ENCODE peak calls at places on chromosomes 2 and 18, in nine cellular contexts. J is heart left ventricle, R is GM12878, C is IMR-90, E is body of pancreas, B is right lobe of liver, Z is A549, F is HepG2, V is gastrocnemius medialis. H is an unnamed sample.

GRCh38 chr18:46536215-46536874 is 120.7 kb downstream of the LOXHD1 start:
- ATAC-seq in J (no peak), R (no peak), C (no peak), E (no peak), B (no peak), Z (peak), F (no peak), V (no peak), H (no peak)

GRCh38 chr2:102103992-102104871 is 38.3 kb upstream of the IL1R1 start:
- ATAC-seq in J (peak), R (peak), C (peak), E (peak), B (peak), Z (peak), F (no peak), V (peak), H (peak)

GRCh38 chr18:36829362-36830140 is 624 bp downstream of the KIAA1328 start:
- ATAC-seq in J (peak), R (no peak), C (peak), E (peak), B (no peak), Z (peak), F (peak), V (peak), H (peak)

GRCh38 chr2:69612707-69613106 is 30.8 kb downstream of the AAK1 start:
- ATAC-seq in J (no peak), R (no peak), C (no peak), E (no peak), B (no peak), Z (no peak), F (no peak), V (no peak), H (no peak)

GRCh38 chr2:25483584-25484266 is 142.0 kb upstream of the DNMT3A start:
- ATAC-seq in J (peak), R (peak), C (no peak), E (no peak), B (no peak), Z (no peak), F (no peak), V (no peak), H (no peak)

GRCh38 chr2:210663574-210663973 is 107.2 kb downstream of the CPS1 start:
- ATAC-seq in J (peak), R (peak), C (no peak), E (peak), B (no peak), Z (no peak), F (peak), V (no peak), H (no peak)

GRCh38 chr2:98917031-98917459 is 19.0 kb downstream of the CRACDL start:
- ATAC-seq in J (no peak), R (no peak), C (peak), E (no peak), B (no peak), Z (peak), F (no peak), V (no peak), H (no peak)

GRCh38 chr2:59879700-59880131 is 673.7 kb downstream of the BCL11A start:
- ATAC-seq in J (no peak), R (no peak), C (no peak), E (no peak), B (no peak), Z (no peak), F (no peak), V (no peak), H (no peak)

GRCh38 chr2:19712850-19713249 is 188.9 kb downstream of the TTC32 start:
- ATAC-seq in J (no peak), R (no peak), C (no peak), E (no peak), B (no peak), Z (no peak), F (no peak), V (no peak), H (no peak)

GRCh38 chr2:60104514-60105501 is 448.6 kb downstream of the BCL11A start:
- ATAC-seq in J (no peak), R (no peak), C (no peak), E (no peak), B (no peak), Z (no peak), F (no peak), V (no peak), H (no peak)

GRCh38 chr18:77811510-77811909 is 561.9 kb downstream of the GALR1 start:
- ATAC-seq in J (no peak), R (no peak), C (no peak), E (no peak), B (peak), Z (no peak), F (no peak), V (no peak), H (no peak)

GRCh38 chr2:235857613-235858012 is 310.6 kb downstream of the GBX2 start:
- ATAC-seq in J (no peak), R (no peak), C (no peak), E (no peak), B (no peak), Z (no peak), F (no peak), V (no peak), H (no peak)

GRCh38 chr2:60479226-60480088 is 74.0 kb downstream of the BCL11A start:
- ATAC-seq in J (no peak), R (no peak), C (no peak), E (no peak), B (no peak), Z (no peak), F (no peak), V (no peak), H (no peak)

GRCh38 chr2:58107803-58108710 is 61.5 kb downstream of the VRK2 start:
- ATAC-seq in J (peak), R (peak), C (peak), E (peak), B (peak), Z (peak), F (no peak), V (no peak), H (peak)

GRCh38 chr2:99398303-99398702 is 61.1 kb downstream of the EIF5B start:
- ATAC-seq in J (peak), R (no peak), C (no peak), E (no peak), B (no peak), Z (no peak), F (no peak), V (peak), H (no peak)

GRCh38 chr18:43078485-43079092 is 36.9 kb downstream of the RIT2 start:
- ATAC-seq in J (no peak), R (no peak), C (no peak), E (no peak), B (no peak), Z (no peak), F (no peak), V (no peak), H (no peak)

GRCh38 chr2:226329180-226329579 is 470.4 kb downstream of the IRS1 start:
- ATAC-seq in J (no peak), R (peak), C (no peak), E (no peak), B (no peak), Z (peak), F (no peak), V (peak), H (no peak)

GRCh38 chr2:201362396-201362795 is 5.3 kb upstream of the FLACC1 start:
- ATAC-seq in J (no peak), R (no peak), C (no peak), E (no peak), B (no peak), Z (no peak), F (no peak), V (no peak), H (no peak)

GRCh38 chr2:213057977-213058376 is 93.4 kb downstream of the IKZF2 start:
- ATAC-seq in J (no peak), R (peak), C (no peak), E (no peak), B (no peak), Z (no peak), F (no peak), V (no peak), H (no peak)

GRCh38 chr2:109335586-109336266 is 206.7 kb downstream of the SH3RF3 start:
- ATAC-seq in J (no peak), R (peak), C (peak), E (no peak), B (no peak), Z (no peak), F (no peak), V (no peak), H (peak)

GRCh38 chr2:53519925-53520629 is 247.5 kb upstream of the CHAC2 start:
- ATAC-seq in J (peak), R (no peak), C (peak), E (peak), B (no peak), Z (no peak), F (peak), V (no peak), H (no peak)

GRCh38 chr2:120605231-120605935 is 130.3 kb upstream of the GLI2 start:
- ATAC-seq in J (no peak), R (no peak), C (no peak), E (no peak), B (no peak), Z (no peak), F (no peak), V (no peak), H (no peak)

GRCh38 chr2:97965146-97965545 is 30.6 kb downstream of the TMEM131 start:
- ATAC-seq in J (no peak), R (no peak), C (no peak), E (no peak), B (no peak), Z (no peak), F (no peak), V (no peak), H (no peak)

GRCh38 chr2:207901401-207901800 is 123.9 kb downstream of the PLEKHM3 start:
- ATAC-seq in J (no peak), R (no peak), C (no peak), E (no peak), B (no peak), Z (no peak), F (no peak), V (no peak), H (no peak)

GRCh38 chr18:5304232-5304631 is 8.7 kb upstream of the ZBTB14 start:
- ATAC-seq in J (no peak), R (no peak), C (no peak), E (no peak), B (no peak), Z (no peak), F (peak), V (no peak), H (no peak)

GRCh38 chr2:149068996-149069888 is 30.7 kb downstream of the LYPD6B start:
- ATAC-seq in J (peak), R (no peak), C (peak), E (no peak), B (no peak), Z (no peak), F (no peak), V (no peak), H (peak)

GRCh38 chr2:218400167-218400929 is 680 bp downstream of the CTDSP1 start:
- ATAC-seq in J (no peak), R (no peak), C (peak), E (no peak), B (peak), Z (peak), F (peak), V (peak), H (no peak)

GRCh38 chr2:218397502-218398436 is 1.9 kb upstream of the CTDSP1 start:
- ATAC-seq in J (peak), R (peak), C (no peak), E (peak), B (peak), Z (peak), F (peak), V (no peak), H (no peak)

GRCh38 chr2:218398437-218399390 is 954 bp upstream of the CTDSP1 start:
- ATAC-seq in J (peak), R (peak), C (peak), E (peak), B (peak), Z (peak), F (peak), V (peak), H (peak)

GRCh38 chr2:218400930-218401833 is 1.5 kb downstream of the CTDSP1 start:
- ATAC-seq in J (no peak), R (no peak), C (no peak), E (no peak), B (peak), Z (no peak), F (peak), V (no peak), H (no peak)

GRCh38 chr2:218399391-218400166 is at the start of gene CTDSP1:
- ATAC-seq in J (peak), R (peak), C (peak), E (peak), B (peak), Z (peak), F (peak), V (peak), H (peak)
- TF ChIP-seq POLR2A in J (no peak), R (peak), C (peak), E (peak), B (peak), Z (peak), F (peak), V (peak), H (peak)

GRCh38 chr2:42314892-42315468 is 46.0 kb downstream of the COX7A2L start:
- ATAC-seq in J (no peak), R (no peak), C (peak), E (no peak), B (no peak), Z (peak), F (peak), V (no peak), H (no peak)

GRCh38 chr2:42316910-42317309 is 44.1 kb downstream of the COX7A2L start:
- ATAC-seq in J (no peak), R (no peak), C (no peak), E (no peak), B (no peak), Z (peak), F (peak), V (no peak), H (no peak)

GRCh38 chr2:42310007-42310511 is 51.0 kb downstream of the COX7A2L start:
- ATAC-seq in J (no peak), R (no peak), C (no peak), E (no peak), B (no peak), Z (no peak), F (no peak), V (no peak), H (no peak)

GRCh38 chr2:42309366-42309765 is 51.7 kb downstream of the COX7A2L start:
- ATAC-seq in J (no peak), R (peak), C (no peak), E (no peak), B (no peak), Z (no peak), F (no peak), V (no peak), H (no peak)

GRCh38 chr2:42312106-42312505 is 48.9 kb downstream of the COX7A2L start:
- ATAC-seq in J (no peak), R (no peak), C (no peak), E (peak), B (no peak), Z (no peak), F (no peak), V (no peak), H (no peak)
- H3K27ac ChIP-seq in J (no peak), R (no peak), C (no peak), E (no peak), B (no peak), Z (no peak), F (no peak), V (no peak), H (no peak)

DNA sequence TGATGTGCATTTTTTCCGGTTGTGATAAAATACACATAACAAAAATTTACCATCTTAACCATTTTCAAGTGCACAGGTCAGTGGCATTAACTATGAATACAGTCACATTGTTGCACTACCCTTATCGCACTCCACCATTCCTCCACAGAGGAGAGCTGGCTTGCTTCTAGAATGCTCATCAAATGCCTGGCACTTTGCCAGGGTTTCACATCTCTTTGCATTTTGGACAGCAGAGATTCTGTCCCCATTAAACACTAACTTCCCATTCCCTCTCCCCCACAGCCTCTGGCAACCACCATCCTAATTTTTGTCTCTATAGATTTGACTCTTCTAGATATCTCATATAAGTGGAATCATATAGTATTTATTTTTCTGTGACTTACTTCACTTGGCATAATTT is 165.0 kb downstream of the ASB1 start:
- ATAC-seq in J (no peak), R (no peak), C (no peak), E (no peak), B (no peak), Z (no peak), F (no peak), V (no peak), H (no peak)
- TF ChIP-seq POLR2A in J (no peak), R (no peak), C (no peak), E (no peak), B (no peak), Z (no peak), F (no peak), V (no peak), H (no peak)

DNA sequence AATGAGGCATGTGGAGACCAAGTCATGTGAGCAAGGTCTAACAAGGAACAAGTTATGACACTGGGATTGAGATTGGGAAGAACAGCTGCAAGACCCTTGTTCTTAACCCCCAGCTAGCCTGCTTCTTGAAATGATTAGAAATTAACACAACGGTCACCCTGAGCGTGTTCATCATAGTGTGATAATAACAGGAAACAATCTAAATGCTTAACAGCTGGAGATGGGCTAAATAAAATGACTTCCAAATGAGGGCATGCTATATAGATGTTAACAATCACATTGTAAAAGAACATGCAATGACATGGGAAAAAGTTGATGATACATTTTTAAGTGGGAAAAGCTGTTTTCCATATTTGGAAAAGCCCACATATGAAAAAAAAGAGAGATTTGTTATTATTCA is 47.6 kb downstream of the RPL37A start:
- ATAC-seq in J (no peak), R (no peak), C (no peak), E (no peak), B (no peak), Z (no peak), F (no peak), V (no peak), H (no peak)
- H3K27ac ChIP-seq in J (peak), R (no peak), C (no peak), E (no peak), B (no peak), Z (no peak), F (no peak), V (no peak), H (no peak)

DNA sequence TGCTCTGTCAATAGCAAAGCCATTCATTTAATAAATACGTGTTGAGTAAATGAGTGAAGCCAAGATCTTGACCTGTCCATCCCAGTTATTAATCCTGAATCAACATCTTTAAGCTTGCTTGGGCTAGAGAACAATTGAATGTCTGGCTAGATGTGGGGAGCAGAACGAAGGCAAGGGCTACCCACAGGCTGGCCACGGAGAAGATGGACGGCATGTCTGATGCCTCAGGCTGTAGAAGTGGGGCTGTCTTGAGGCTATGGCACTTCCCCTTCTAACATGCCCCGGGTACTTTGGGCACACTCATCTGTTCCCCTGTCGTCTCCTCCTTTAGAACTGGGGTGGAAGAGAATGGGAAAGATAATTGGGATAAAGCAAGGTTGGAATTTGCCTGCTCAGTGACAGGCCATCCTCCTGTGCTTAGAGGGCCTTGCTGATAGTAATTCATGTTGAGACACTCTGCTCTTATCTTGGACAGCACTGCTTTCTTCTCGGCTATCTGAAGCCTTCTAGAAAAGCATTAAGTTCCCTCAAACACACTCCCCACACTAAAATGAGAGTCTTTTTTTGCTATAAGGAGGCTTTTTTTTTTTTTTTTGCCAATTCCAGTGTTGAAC is 225.7 kb downstream of the MREG start:
- ATAC-seq in J (no peak), R (no peak), C (no peak), E (no peak), B (no peak), Z (no peak), F (no peak), V (no peak), H (no peak)
- TF ChIP-seq POLR2A in J (no peak), R (no peak), C (no peak), E (no peak), B (no peak), Z (no peak), F (no peak), V (no peak), H (no peak)